ENCODE peak calls at places on chromosome 20, in five cellular contexts. W is CD4-positive, alpha-beta T cell; P is dermis microvascular lymphatic vessel endothelial cell; C is neural crest cell; S is B cell. Y is an unnamed sample.

GRCh38 chr20:41786158-41786557 is 168.0 kb upstream of the CHD6 start:
- DNase-seq in W (no peak), C (no peak), S (no peak), P (no peak), Y (no peak)

GRCh38 chr20:33249456-33249855 is 13.7 kb downstream of the BPIFA1 start:
- DNase-seq in C (no peak), W (no peak), P (no peak), S (no peak), Y (no peak)

GRCh38 chr20:51204794-51205193 is 181.9 kb upstream of the KCNG1 start:
- DNase-seq in C (no peak), W (no peak), P (no peak), S (no peak), Y (no peak)

GRCh38 chr20:16528078-16528477 is 45.2 kb downstream of the KIF16B start:
- DNase-seq in S (no peak), W (no peak), P (peak), C (no peak), Y (no peak)

GRCh38 chr20:35306931-35307517 is 14.8 kb upstream of the FAM83C start:
- DNase-seq in P (peak), W (no peak), S (no peak), C (peak), Y (no peak)

GRCh38 chr20:16367948-16368560 is 205.2 kb downstream of the KIF16B start:
- DNase-seq in P (no peak), S (no peak), W (no peak), C (no peak), Y (no peak)

GRCh38 chr20:46640536-46641311 is 10.5 kb downstream of the SLC13A3 start:
- DNase-seq in S (no peak), C (no peak), P (no peak), W (no peak), Y (no peak)

GRCh38 chr20:1437222-1437904 is 29.3 kb downstream of the NSFL1C start:
- DNase-seq in C (peak), P (peak), W (peak), S (peak), Y (peak)

GRCh38 chr20:3815703-3816315 is 4.5 kb upstream of the AP5S1 start:
- DNase-seq in S (no peak), C (no peak), W (no peak), P (no peak), Y (no peak)

GRCh38 chr20:32028647-32029372 is 18.6 kb downstream of the CCM2L start:
- DNase-seq in W (no peak), S (no peak), P (no peak), C (no peak), Y (no peak)

GRCh38 chr20:46838002-46838401 is 56.6 kb upstream of the EYA2 start:
- DNase-seq in S (no peak), C (no peak), P (no peak), W (no peak), Y (no peak)

GRCh38 chr20:9040874-9041524 is 27.9 kb upstream of the PLCB4 start:
- DNase-seq in S (no peak), W (no peak), C (no peak), P (no peak), Y (no peak)

Y was measured in GM20000.